ENCODE peak calls at places on chromosomes 11 and 22, in six cellular contexts. Y is non-pigmented ciliary epithelial cell, E is progenitor cell of endocrine pancreas, Q is right lobe of liver, W is GM06990, T is HAP-1. Z is an unnamed sample.

GRCh38 chr11:108565653-108566052 is 27.9 kb downstream of the EXPH5 start:
- DNase-seq in Q (no peak), Y (no peak), E (no peak), W (no peak), T (no peak), Z (no peak)

GRCh38 chr11:105829084-105829483 is 193.0 kb downstream of the MSANTD4 start:
- DNase-seq in T (no peak), W (peak), Y (no peak), Q (no peak), E (no peak), Z (no peak)

GRCh38 chr11:115720537-115721308 is 216.5 kb upstream of the CADM1 start:
- DNase-seq in T (no peak), Y (no peak), E (no peak), W (no peak), Q (no peak), Z (no peak)

GRCh38 chr22:29621761-29622526 is 18.5 kb downstream of the NF2 start:
- DNase-seq in Y (peak), E (no peak), Q (no peak), W (no peak), T (no peak), Z (no peak)

GRCh38 chr22:48398181-48398905 is 1429.3 kb downstream of the BRD1 start:
- DNase-seq in Y (no peak), Q (no peak), W (no peak), T (no peak), E (no peak), Z (no peak)

GRCh38 chr11:199004-199581 is 6.2 kb downstream of the SCGB1C1 start:
- DNase-seq in Y (no peak), Q (peak), W (no peak), T (peak), E (no peak), Z (peak)

GRCh38 chr22:27517361-27517760 is 284.2 kb downstream of the MN1 start:
- DNase-seq in W (no peak), E (no peak), T (no peak), Y (no peak), Q (no peak), Z (no peak)

GRCh38 chr22:26777402-26777801 is 120.0 kb downstream of the MIAT start:
- DNase-seq in T (peak), W (no peak), E (no peak), Y (no peak), Q (no peak), Z (no peak)

GRCh38 chr11:34840736-34841386 is 75.3 kb downstream of the APIP start:
- DNase-seq in Y (no peak), T (peak), E (no peak), W (peak), Q (no peak), Z (no peak)

GRCh38 chr11:119361056-119361787 is 14.7 kb upstream of the MFRP start:
- DNase-seq in Y (peak), Q (peak), W (peak), E (no peak), T (peak), Z (no peak)

Z was measured in type B pancreatic cell.